ENCODE peak calls at places on chromosomes 13 and 19, in six cellular contexts. K is neuronal stem cell; P is GM23248; X is GM03348; G is amniotic epithelial cell; I is central memory CD8-positive, alpha-beta T cell. B is an unnamed sample.

GRCh38 chr13:35722438-35723060 is 246.1 kb upstream of the MAB21L1 start:
- DNase-seq in K (no peak), P (no peak), X (no peak), G (no peak), I (no peak), B (no peak)

GRCh38 chr19:52277471-52277870 is 8.1 kb downstream of the ZNF766 start:
- DNase-seq in K (no peak), P (no peak), X (no peak), G (no peak), I (no peak), B (no peak)

GRCh38 chr13:109670776-109671175 is 115.6 kb downstream of the IRS2 start:
- DNase-seq in K (no peak), P (no peak), X (no peak), G (no peak), I (no peak), B (no peak)

GRCh38 chr19:45515081-45515624 is 7.9 kb downstream of the VASP start:
- DNase-seq in K (no peak), P (no peak), X (no peak), G (no peak), I (no peak), B (no peak)

GRCh38 chr13:97212540-97213146 is 9.5 kb upstream of the MBNL2 start:
- DNase-seq in K (no peak), P (peak; percentile 69), X (peak; percentile 66), G (peak; percentile 55), I (no peak), B (no peak)

GRCh38 chr19:1811472-1811894 is 593 bp downstream of the ATP8B3 start:
- DNase-seq in K (no peak), P (peak; percentile 86), X (peak; percentile 73), G (peak; percentile 24), I (no peak), B (no peak)

GRCh38 chr19:38729653-38730469 is 14.4 kb downstream of the CAPN12 start:
- DNase-seq in K (peak; percentile 46), P (peak; percentile 65), X (peak; percentile 74), G (peak; percentile 38), I (peak; percentile 48), B (peak; percentile 84)

GRCh38 chr19:30512748-30513389 is 140.7 kb downstream of the ZNF536 start:
- DNase-seq in K (no peak), P (peak; percentile 3), X (peak; percentile 18), G (no peak), I (no peak), B (no peak)

GRCh38 chr13:97223711-97224461 is 1.8 kb downstream of the MBNL2 start:
- DNase-seq in K (peak; percentile 52), P (peak; percentile 94), X (peak; percentile 69), G (peak; percentile 95), I (peak; percentile 12), B (no peak)

GRCh38 chr19:21210037-21210621 is 68.3 kb downstream of the ZNF431 start:
- DNase-seq in K (no peak), P (no peak), X (no peak), G (no peak), I (no peak), B (no peak)

GRCh38 chr19:4877753-4878490 is 10.5 kb upstream of the PLIN3 start:
- DNase-seq in K (no peak), P (no peak), X (no peak), G (no peak), I (no peak), B (no peak)

GRCh38 chr19:12885749-12886706 is 973 bp downstream of the KLF1 start:
- DNase-seq in K (no peak), P (no peak), X (no peak), G (no peak), I (no peak), B (no peak)

GRCh38 chr19:18436651-18437478 is 1.1 kb downstream of the ISYNA1 start:
- DNase-seq in K (peak; percentile 85), P (peak; percentile 85), X (peak; percentile 88), G (peak; percentile 86), I (peak; percentile 79), B (peak; percentile 69)

GRCh38 chr13:49669735-49670309 is 21.5 kb downstream of the EBPL start:
- DNase-seq in K (peak; percentile 41), P (peak; percentile 81), X (peak; percentile 87), G (peak; percentile 71), I (no peak), B (peak; percentile 45)

B was measured in neural crest cell.